ENCODE peak calls at places on chromosomes 13 and 19, in five cellular contexts. M is BJ, O is neural progenitor cell, C is progenitor cell of endocrine pancreas, J is astrocyte of the spinal cord. Y is an unnamed sample.

GRCh38 chr13:72737033-72737432 is 9.3 kb downstream of the BORA start:
- DNase-seq in C (no peak), M (no peak), O (no peak), J (no peak), Y (no peak)

GRCh38 chr19:14770944-14771839 is 7.2 kb downstream of the ADGRE2 start:
- DNase-seq in C (no peak), J (no peak), O (peak; percentile 23), M (no peak), Y (peak; percentile 59)

GRCh38 chr19:16628984-16629691 is 1.1 kb upstream of the MED26 start:
- DNase-seq in O (no peak), M (peak; percentile 67), C (no peak), J (peak; percentile 29), Y (no peak)

GRCh38 chr13:106418556-106418955 is 116.9 kb downstream of the EFNB2 start:
- DNase-seq in O (no peak), J (peak; percentile 78), M (peak; percentile 77), C (no peak), Y (no peak)

GRCh38 chr13:40167327-40167726 is 499.1 kb downstream of the FOXO1 start:
- DNase-seq in C (no peak), J (no peak), O (no peak), M (no peak), Y (no peak)

GRCh38 chr13:103277099-103277498 is 210.9 kb upstream of the SLC10A2 start:
- DNase-seq in C (no peak), O (no peak), J (no peak), M (no peak), Y (no peak)

GRCh38 chr19:21698215-21698614 is 69.2 kb downstream of the ZNF100 start:
- DNase-seq in O (peak; percentile 17), C (no peak), M (no peak), J (peak; percentile 1), Y (no peak)

GRCh38 chr19:46340051-46340659 is 6.7 kb upstream of the PPP5C start:
- DNase-seq in J (no peak), C (no peak), M (no peak), O (no peak), Y (no peak)

GRCh38 chr13:73286177-73286576 is 227.4 kb downstream of the KLF5 start:
- DNase-seq in O (no peak), M (no peak), J (no peak), C (no peak), Y (no peak)

GRCh38 chr19:13031917-13032623 is 36.8 kb downstream of the NFIX start:
- DNase-seq in J (peak; percentile 43), C (no peak), M (no peak), O (peak; percentile 81), Y (no peak)

GRCh38 chr13:48533986-48534600 is 1.2 kb upstream of the RCBTB2 start:
- DNase-seq in J (no peak), M (no peak), O (peak; percentile 27), C (no peak), Y (no peak)

GRCh38 chr19:44954278-44954648 is 917 bp upstream of the CLPTM1 start:
- DNase-seq in O (no peak), J (no peak), C (no peak), M (no peak), Y (no peak)

GRCh38 chr13:51818276-51818675 is 14.3 kb upstream of the DHRS12 start:
- DNase-seq in O (no peak), J (no peak), C (no peak), M (no peak), Y (no peak)
- TF ChIP-seq CTCF in O (no peak), J (no peak), C (no peak), M (no peak), Y (no peak)

DNA sequence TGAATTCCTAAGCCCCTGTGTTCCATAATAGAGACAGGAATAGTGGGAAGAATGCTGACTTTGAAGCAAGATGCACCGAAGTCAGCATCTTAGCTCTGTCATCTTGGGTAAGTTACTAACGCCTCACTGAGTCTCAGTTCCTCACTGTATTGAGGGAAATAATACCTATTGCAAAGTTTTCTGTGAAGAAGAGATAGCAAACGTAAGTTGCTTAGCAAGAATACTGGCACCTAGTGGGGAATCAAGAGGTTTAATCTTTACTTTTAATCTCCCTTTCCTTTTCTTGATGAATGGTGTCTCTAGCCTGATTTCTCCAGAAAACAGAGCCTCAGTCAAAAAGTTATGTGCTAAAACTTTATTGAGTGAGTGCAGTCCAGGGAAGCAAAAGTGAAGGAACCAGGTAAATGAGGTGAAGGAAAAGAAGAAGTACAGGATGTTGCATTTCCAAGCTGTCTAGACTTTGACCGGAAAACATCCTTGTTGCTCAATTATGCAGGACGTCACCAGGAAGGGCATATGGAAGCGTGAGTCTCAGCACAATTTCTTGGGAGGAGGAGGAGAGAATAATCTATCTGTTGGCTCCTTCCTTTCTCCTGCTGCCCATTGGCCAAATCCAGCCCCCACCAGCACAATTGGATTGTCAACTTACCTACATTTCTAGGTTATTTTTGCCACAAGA is 210.0 kb downstream of the B3GLCT start:
- DNase-seq in O (peak; percentile 26), J (peak; percentile 10), C (no peak), M (no peak), Y (no peak)
- TF ChIP-seq CTCF in O (peak; percentile 33), J (peak; percentile 30), C (no peak), M (peak; percentile 16), Y (peak; percentile 53)

GRCh38 chr13:91946498-91947070 is 548.2 kb downstream of the GPC5 start:
- DNase-seq in C (no peak), M (no peak), O (peak; percentile 63), J (peak; percentile 8), Y (no peak)
- TF ChIP-seq CTCF in C (peak; percentile 74), M (no peak), O (peak; percentile 81), J (peak; percentile 70), Y (peak; percentile 62)

GRCh38 chr19:38130399-38130798 is 93.6 kb downstream of the DPF1 start:
- DNase-seq in J (no peak), O (no peak), M (no peak), C (no peak), Y (no peak)

GRCh38 chr19:38135150-38135998 is 88.6 kb downstream of the DPF1 start:
- DNase-seq in C (no peak), M (no peak), J (peak; percentile 11), O (peak; percentile 26), Y (no peak)

GRCh38 chr19:38134538-38135149 is 89.4 kb downstream of the DPF1 start:
- DNase-seq in O (peak; percentile 78), C (no peak), J (peak; percentile 28), M (no peak), Y (no peak)

GRCh38 chr19:38132781-38133180 is 91.2 kb downstream of the DPF1 start:
- DNase-seq in M (no peak), J (no peak), C (no peak), O (no peak), Y (no peak)
- TF ChIP-seq CTCF in M (no peak), J (no peak), C (no peak), O (no peak), Y (no peak)

DNA sequence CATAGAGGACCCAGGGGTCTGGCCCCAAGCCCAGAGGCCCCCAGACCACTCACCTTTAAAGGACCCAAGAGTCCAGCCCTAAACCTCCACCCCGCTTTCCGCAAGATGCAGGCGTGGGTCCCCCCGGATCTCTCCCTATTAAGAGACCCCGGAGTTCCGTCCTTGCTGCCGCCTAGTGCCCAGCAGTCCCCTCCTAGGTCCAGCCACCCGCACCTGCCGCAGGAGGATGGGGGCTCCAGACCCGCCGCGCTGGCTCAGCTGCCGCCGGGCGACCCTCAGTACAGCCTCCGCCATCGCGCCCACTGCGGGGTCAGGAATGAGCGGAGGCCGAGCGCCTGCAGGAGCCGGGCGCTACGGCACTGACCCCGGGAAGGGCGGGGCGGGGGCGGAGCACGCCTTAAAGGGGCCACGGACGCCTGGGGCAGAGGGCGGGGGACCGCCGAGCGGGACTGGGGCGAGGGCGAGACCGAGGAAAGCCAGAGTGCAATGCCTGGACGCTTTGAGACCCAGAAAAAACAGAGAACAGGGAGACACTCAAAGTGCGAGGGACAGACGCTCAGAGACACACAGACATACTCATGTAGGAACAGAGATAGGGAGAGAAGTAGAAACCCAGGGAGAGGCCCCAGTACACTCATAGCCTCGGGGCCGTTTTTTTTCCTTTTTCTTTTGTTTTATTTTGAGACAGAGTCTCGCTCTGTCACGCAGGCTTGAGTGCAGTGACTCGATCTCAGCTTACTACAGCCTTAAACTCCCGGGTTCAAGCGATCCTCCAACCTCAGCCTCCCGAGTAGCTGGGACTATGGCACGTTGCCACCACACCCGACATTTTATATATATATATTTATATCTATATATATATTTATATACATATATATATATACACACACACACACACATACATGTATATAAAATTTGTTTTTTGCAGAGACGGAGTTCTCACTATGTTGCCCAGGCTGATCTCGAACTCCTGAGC is at the start of gene ETHE1:
- DNase-seq in O (peak; percentile 92), J (peak; percentile 49), M (no peak), C (peak; percentile 70), Y (peak; percentile 88)
- TF ChIP-seq CTCF in O (no peak), J (no peak), M (no peak), C (no peak), Y (no peak)